ENCODE peak calls at places on chromosomes 4 and X, in seven cellular contexts. D is A549, C is AG04450, Q is right cardiac atrium, X is fibroblast of lung, O is transverse colon, S is pancreas. U is an unnamed sample.

GRCh38 chrX:31604629-31605221 is 532.9 kb upstream of the FTHL17 start:
- DNase-seq in D (no peak), C (no peak), Q (no peak), X (no peak), O (no peak), S (no peak), U (no peak)

GRCh38 chr4:124697441-124697840 is 15.1 kb downstream of the ANKRD50 start:
- DNase-seq in D (no peak), C (no peak), Q (no peak), X (no peak), O (no peak), S (no peak), U (no peak)

GRCh38 chr4:183960021-183960420 is 54.9 kb downstream of the STOX2 start:
- DNase-seq in D (peak; percentile 17), C (peak; percentile 8), Q (peak; percentile 72), X (peak; percentile 78), O (peak; percentile 58), S (peak; percentile 79), U (peak; percentile 68)

GRCh38 chr4:80309301-80310004 is 26.1 kb upstream of the CFAP299 start:
- DNase-seq in D (no peak), C (peak; percentile 77), Q (no peak), X (peak; percentile 89), O (no peak), S (no peak), U (no peak)

GRCh38 chr4:15836362-15836761 is 58.2 kb downstream of the CD38 start:
- DNase-seq in D (peak; percentile 37), C (no peak), Q (no peak), X (no peak), O (no peak), S (no peak), U (no peak)

GRCh38 chr4:183634086-183634485 is 24.9 kb downstream of the RWDD4 start:
- DNase-seq in D (no peak), C (no peak), Q (no peak), X (peak; percentile 24), O (no peak), S (no peak), U (no peak)

GRCh38 chr4:25536577-25537325 is 118.9 kb upstream of the SLC34A2 start:
- DNase-seq in D (no peak), C (no peak), Q (no peak), X (no peak), O (no peak), S (no peak), U (no peak)

GRCh38 chr4:87824352-87824751 is 8.4 kb upstream of the MEPE start:
- DNase-seq in D (no peak), C (no peak), Q (no peak), X (peak; percentile 8), O (no peak), S (no peak), U (no peak)

GRCh38 chr4:76540496-76540895 is 105.5 kb downstream of the SHROOM3 start:
- DNase-seq in D (no peak), C (no peak), Q (no peak), X (no peak), O (no peak), S (no peak), U (no peak)

GRCh38 chr4:2428496-2429213 is 9.9 kb downstream of the CFAP99 start:
- DNase-seq in D (no peak), C (no peak), Q (no peak), X (no peak), O (no peak), S (no peak), U (no peak)

GRCh38 chr4:73343432-73343831 is 60.7 kb upstream of the ALB start:
- DNase-seq in D (no peak), C (no peak), Q (no peak), X (no peak), O (no peak), S (no peak), U (no peak)

GRCh38 chrX:36035550-36035949 is 116.0 kb downstream of the CFAP47 start:
- DNase-seq in D (no peak), C (no peak), Q (no peak), X (no peak), O (no peak), S (no peak), U (no peak)

GRCh38 chr4:76960014-76960413 is 10.5 kb downstream of the SEPTIN11 start:
- DNase-seq in D (no peak), C (no peak), Q (no peak), X (no peak), O (no peak), S (no peak), U (no peak)

GRCh38 chr4:113872426-113873260 is 106.8 kb downstream of the ARSJ start:
- DNase-seq in D (no peak), C (no peak), Q (no peak), X (no peak), O (no peak), S (no peak), U (no peak)

GRCh38 chr4:55409468-55410171 is 13.9 kb downstream of the TMEM165 start:
- DNase-seq in D (no peak), C (no peak), Q (no peak), X (peak; percentile 52), O (no peak), S (no peak), U (no peak)
- H3K27ac ChIP-seq in D (no peak overlapping the region), C (no peak overlapping the region), Q (peak overlapping the region; percentile 41), X (no peak overlapping the region), O (no peak overlapping the region), S (peak overlapping the region; percentile 6), U (no peak overlapping the region)

GRCh38 chr4:173522160-173522873 is 7.7 kb downstream of the HAND2 start:
- DNase-seq in D (no peak), C (peak; percentile 59), Q (peak; percentile 97), X (peak; percentile 90), O (peak; percentile 71), S (peak; percentile 67), U (peak; percentile 92)
- H3K4me3 ChIP-seq in D (no peak overlapping the region), C (peak overlapping the region; percentile 66), Q (peak overlapping the region; percentile 59), X (peak overlapping the region; percentile 72), O (peak overlapping the region; percentile 29), S (peak overlapping the region; percentile 31), U (peak overlapping the region; percentile 51)

GRCh38 chr4:185254434-185254833 is 45.0 kb downstream of the SNX25 start:
- DNase-seq in D (no peak), C (no peak), Q (no peak), X (no peak), O (no peak), S (no peak), U (no peak)
- H3K27ac ChIP-seq in D (no peak overlapping the region), C (no peak overlapping the region), Q (no peak overlapping the region), X (no peak overlapping the region), O (no peak overlapping the region), S (no peak overlapping the region), U (no peak overlapping the region)

DNA sequence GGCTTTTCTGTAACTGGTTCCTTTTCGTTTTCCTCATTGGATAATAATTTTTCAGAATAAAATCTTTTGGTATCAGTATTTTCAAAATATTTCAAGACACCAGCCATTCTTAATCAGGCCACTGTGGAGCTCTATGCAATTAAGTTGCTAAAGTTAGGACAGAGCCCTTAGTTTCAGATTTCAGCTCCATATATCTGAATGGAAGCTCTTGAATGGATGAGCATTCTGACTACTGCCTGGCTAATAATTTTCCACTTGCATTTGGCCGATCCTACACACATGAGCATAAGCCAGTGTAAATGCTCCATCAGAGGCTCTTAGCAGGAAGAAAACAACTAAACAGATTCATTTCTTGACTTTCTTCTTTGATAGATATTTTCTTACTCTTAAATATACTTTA is 157.6 kb downstream of the CHIC2 start:
- DNase-seq in D (no peak), C (no peak), Q (no peak), X (peak; percentile 41), O (no peak), S (no peak), U (no peak)
- H3K4me3 ChIP-seq in D (no peak overlapping the region), C (no peak overlapping the region), Q (no peak overlapping the region), X (peak overlapping the region; percentile 65), O (no peak overlapping the region), S (no peak overlapping the region), U (no peak overlapping the region)

GRCh38 chr4:4308800-4309441 is 18.9 kb downstream of the ZBTB49 start:
- DNase-seq in D (no peak), C (no peak), Q (no peak), X (no peak), O (no peak), S (no peak), U (no peak)
- H3K27ac ChIP-seq in D (no peak overlapping the region), C (no peak overlapping the region), Q (peak overlapping the region; percentile 54), X (peak overlapping the region; percentile 23), O (no peak overlapping the region), S (no peak overlapping the region), U (no peak overlapping the region)

GRCh38 chr4:151014521-151015457 is at the start of gene LRBA:
- DNase-seq in D (peak; percentile 63), C (no peak), Q (peak; percentile 81), X (peak; percentile 39), O (peak; percentile 91), S (peak; percentile 85), U (peak; percentile 74)

GRCh38 chr4:151012836-151013235 is 2.2 kb downstream of the LRBA start:
- DNase-seq in D (no peak), C (no peak), Q (no peak), X (no peak), O (peak; percentile 51), S (peak; percentile 17), U (no peak)

GRCh38 chr4:151013944-151014343 is 1.1 kb downstream of the LRBA start:
- DNase-seq in D (no peak), C (no peak), Q (no peak), X (no peak), O (no peak), S (no peak), U (no peak)

GRCh38 chr4:151012376-151012775 is 2.7 kb downstream of the LRBA start:
- DNase-seq in D (no peak), C (no peak), Q (no peak), X (no peak), O (no peak), S (no peak), U (no peak)

GRCh38 chr4:151013491-151013890 is 1.6 kb downstream of the LRBA start:
- DNase-seq in D (no peak), C (no peak), Q (no peak), X (no peak), O (no peak), S (no peak), U (no peak)
- H3K4me3 ChIP-seq in D (no peak overlapping the region), C (no peak overlapping the region), Q (peak overlapping the region; percentile 48), X (peak overlapping the region; percentile 94), O (peak overlapping the region; percentile 89), S (peak overlapping the region; percentile 77), U (peak overlapping the region; percentile 5)

GRCh38 chr4:7964890-7965662 is 25.4 kb upstream of the AFAP1 start:
- DNase-seq in D (no peak), C (no peak), Q (peak; percentile 75), X (peak; percentile 81), O (no peak), S (no peak), U (no peak)
- H3K27ac ChIP-seq in D (peak overlapping the region; percentile 97), C (no peak overlapping the region), Q (no peak overlapping the region), X (no peak overlapping the region), O (peak overlapping the region; percentile 11), S (peak overlapping the region; percentile 73), U (no peak overlapping the region)

U was measured in ovary.